ENCODE peak calls at places on chromosomes 13 and 19, in eight cellular contexts. I is NCI-H1105; M is Ammon's horn; S is NCI-H1092; F is H54; J is activated CD4-positive, alpha-beta T cell treated with anti-CD3 and anti-CD28 coated beads, Interleukin-2, amount 50 U/mL, for 4 hours; U is NCI-H1694 treated with DMSO at 0.1 percent for 48 hours; B is stimulated activated CD8-positive, alpha-beta memory T cell treated with anti-CD3 and anti-CD28 coated beads, Interleukin-12 subunit alpha, Interleukin-12 subunit beta, amount 100 ng/mL, for 4 hours. P is an unnamed sample.

GRCh38 chr13:32232263-32232662 is 82.9 kb downstream of the ZAR1L start:
- DNase-seq in I (no peak), M (no peak), S (no peak), F (no peak), J (no peak), U (no peak), B (no peak), P (no peak)

GRCh38 chr19:46841458-46842083 is 9.1 kb downstream of the AP2S1 start:
- DNase-seq in I (no peak), M (no peak), S (no peak), F (no peak), J (no peak), U (no peak), B (no peak), P (no peak)

GRCh38 chr13:28582225-28582891 is 76.6 kb upstream of the POMP start:
- DNase-seq in I (no peak), M (no peak), S (no peak), F (no peak), J (no peak), U (no peak), B (no peak), P (no peak)

GRCh38 chr13:78630509-78630908 is 27.2 kb upstream of the POU4F1 start:
- DNase-seq in I (no peak), M (no peak), S (no peak), F (no peak), J (no peak), U (no peak), B (no peak), P (no peak)

GRCh38 chr19:8877854-8878705 is 45.9 kb downstream of the MBD3L1 start:
- DNase-seq in I (no peak), M (no peak), S (no peak), F (peak; percentile 7), J (no peak), U (no peak), B (no peak), P (no peak)

GRCh38 chr13:40398060-40398459 is 268.4 kb downstream of the FOXO1 start:
- DNase-seq in I (no peak), M (no peak), S (no peak), F (no peak), J (no peak), U (no peak), B (no peak), P (no peak)

GRCh38 chr13:28313579-28313978 is 175.2 kb downstream of the PAN3 start:
- DNase-seq in I (no peak), M (no peak), S (no peak), F (no peak), J (no peak), U (no peak), B (no peak), P (no peak)

GRCh38 chr13:114323349-114323748 is 9.0 kb downstream of the CHAMP1 start:
- DNase-seq in I (no peak), M (no peak), S (no peak), F (no peak), J (no peak), U (no peak), B (no peak), P (no peak)

GRCh38 chr13:90868321-90868920 is 479.1 kb upstream of the MIR17HG start:
- DNase-seq in I (no peak), M (no peak), S (peak; percentile 4), F (no peak), J (no peak), U (no peak), B (no peak), P (no peak)

GRCh38 chr19:41860419-41861097 is 503 bp downstream of the RPS19 start:
- DNase-seq in I (no peak), M (no peak), S (no peak), F (no peak), J (peak; percentile 28), U (no peak), B (no peak), P (no peak)

GRCh38 chr19:36604656-36605100 is 435 bp upstream of the ZNF382 start:
- DNase-seq in I (peak; percentile 8), M (peak; percentile 80), S (no peak), F (no peak), J (peak; percentile 86), U (no peak), B (peak; percentile 78), P (peak; percentile 83)

GRCh38 chr13:89402211-89402610 is 1731.0 kb downstream of the SLITRK5 start:
- DNase-seq in I (no peak), M (no peak), S (no peak), F (no peak), J (no peak), U (no peak), B (no peak), P (no peak)

GRCh38 chr13:39770514-39770913 is 115.1 kb downstream of the COG6 start:
- DNase-seq in I (no peak), M (no peak), S (no peak), F (no peak), J (no peak), U (no peak), B (no peak), P (no peak)

GRCh38 chr13:47216176-47216822 is 319.4 kb upstream of the HTR2A start:
- DNase-seq in I (no peak), M (no peak), S (no peak), F (no peak), J (no peak), U (no peak), B (no peak), P (no peak)

GRCh38 chr19:35856546-35857149 is at the start of gene KIRREL2:
- DNase-seq in I (peak; percentile 32), M (no peak), S (no peak), F (no peak), J (no peak), U (peak; percentile 47), B (no peak), P (no peak)

GRCh38 chr19:42366676-42367075 is 23.4 kb downstream of the CNFN start:
- DNase-seq in I (no peak), M (no peak), S (no peak), F (no peak), J (no peak), U (no peak), B (no peak), P (no peak)

GRCh38 chr13:37486171-37486661 is 112.4 kb downstream of the POSTN start:
- DNase-seq in I (no peak), M (no peak), S (no peak), F (no peak), J (no peak), U (no peak), B (no peak), P (no peak)

GRCh38 chr13:37144661-37145060 is 39.2 kb upstream of the CSNK1A1L start:
- DNase-seq in I (no peak), M (no peak), S (no peak), F (no peak), J (no peak), U (no peak), B (no peak), P (no peak)

GRCh38 chr19:2733930-2734588 is 5.8 kb downstream of the SLC39A3 start:
- DNase-seq in I (no peak), M (no peak), S (peak; percentile 11), F (no peak), J (no peak), U (no peak), B (no peak), P (no peak)

GRCh38 chr13:34349091-34349722 is 531.3 kb downstream of the RFC3 start:
- DNase-seq in I (no peak), M (no peak), S (no peak), F (peak; percentile 12), J (no peak), U (peak; percentile 13), B (no peak), P (no peak)

P was measured in activated T-helper 9 cell treated with anti-CD3 and anti-CD28 coated beads, Interleukin-2, amount 50 U/mL, for 16 hours.